ENCODE peak calls at places on chromosomes 12 and 14, in eight cellular contexts. I is omental fat pad; V is left ventricle myocardium superior; L is NCI-H2171 treated with DMSO at 0.1 percent for 48 hours; Y is CD8-positive, alpha-beta memory T cell; F is C1 segment of cervical spinal cord; H is fibroblast of lung; T is RPMI7951. P is an unnamed sample.

GRCh38 chr14:44444454-44444853 is 62.6 kb downstream of the FSCB start:
- DNase-seq in I (no peak), V (no peak), L (no peak), F (no peak), H (no peak), Y (no peak), T (no peak), P (no peak)

GRCh38 chr12:28145211-28145610 is 45.0 kb upstream of the CCDC91 start:
- DNase-seq in F (no peak), L (no peak), H (no peak), I (no peak), Y (no peak), V (no peak), T (no peak), P (no peak)

GRCh38 chr12:111446631-111447570 is 41.2 kb downstream of the SH2B3 start:
- DNase-seq in I (no peak), V (no peak), T (no peak), Y (no peak), L (no peak), F (no peak), H (no peak), P (no peak)

GRCh38 chr12:104182144-104182543 is 33.4 kb upstream of the TXNRD1 start:
- DNase-seq in Y (no peak), V (peak; percentile 79), T (peak; percentile 90), F (no peak), H (peak; percentile 98), I (no peak), L (no peak), P (peak; percentile 82)

GRCh38 chr12:83896416-83896815 is 1016.2 kb downstream of the SLC6A15 start:
- DNase-seq in Y (no peak), L (no peak), H (no peak), T (no peak), I (no peak), V (no peak), F (no peak), P (no peak)

GRCh38 chr14:61433169-61433568 is 111.8 kb downstream of the PRKCH start:
- DNase-seq in F (no peak), L (no peak), I (no peak), T (no peak), Y (no peak), H (no peak), V (no peak), P (no peak)

GRCh38 chr14:69980457-69981414 is 101.5 kb downstream of the SMOC1 start:
- DNase-seq in I (no peak), H (no peak), L (no peak), V (no peak), F (peak; percentile 37), Y (no peak), T (no peak), P (no peak)

GRCh38 chr12:104249898-104250297 is 34.3 kb downstream of the TXNRD1 start:
- DNase-seq in V (no peak), T (no peak), F (no peak), L (no peak), I (no peak), H (no peak), Y (no peak), P (no peak)

GRCh38 chr14:100173353-100173752 is 13.9 kb upstream of the DEGS2 start:
- DNase-seq in H (no peak), I (no peak), L (no peak), V (no peak), F (no peak), Y (no peak), T (no peak), P (no peak)

GRCh38 chr12:89671469-89671868 is 37.2 kb downstream of the ATP2B1 start:
- DNase-seq in L (no peak), F (no peak), I (no peak), H (peak; percentile 27), Y (no peak), T (peak; percentile 74), V (no peak), P (no peak)

GRCh38 chr12:68240975-68241374 is 12.4 kb downstream of the IL22 start:
- DNase-seq in V (no peak), L (no peak), H (peak; percentile 51), I (no peak), T (peak; percentile 68), F (no peak), Y (peak; percentile 10), P (no peak)

GRCh38 chr12:103498990-103499389 is 3.2 kb upstream of the C12orf42 start:
- DNase-seq in F (no peak), L (no peak), H (no peak), V (no peak), T (no peak), Y (no peak), I (no peak), P (no peak)

GRCh38 chr12:27525373-27525772 is 1.4 kb downstream of the PPFIBP1 start:
- DNase-seq in V (no peak), F (no peak), I (no peak), T (peak; percentile 79), H (peak; percentile 73), L (no peak), Y (no peak), P (peak; percentile 15)

GRCh38 chr14:77375164-77375950 is 1.5 kb downstream of the TMED8 start:
- DNase-seq in I (no peak), H (no peak), L (no peak), F (no peak), T (no peak), Y (no peak), V (no peak), P (no peak)

GRCh38 chr14:91477388-91477787 is 32.7 kb downstream of the PPP4R3A start:
- DNase-seq in H (no peak), F (no peak), V (no peak), I (no peak), T (no peak), Y (no peak), L (no peak), P (no peak)

GRCh38 chr12:86456241-86456640 is 200.1 kb upstream of the MGAT4C start:
- DNase-seq in Y (no peak), V (no peak), F (no peak), T (no peak), H (no peak), L (no peak), I (no peak), P (no peak)

GRCh38 chr14:71725802-71726638 is 206.2 kb upstream of the RGS6 start:
- DNase-seq in F (no peak), I (no peak), T (peak; percentile 72), H (peak; percentile 85), L (no peak), Y (no peak), V (no peak), P (no peak)

GRCh38 chr14:100305446-100306255 is 593 bp downstream of the SLC25A29 start:
- DNase-seq in L (peak; percentile 43), F (no peak), Y (peak; percentile 28), H (no peak), I (no peak), T (peak; percentile 10), V (peak; percentile 62), P (no peak)

GRCh38 chr14:81385824-81386223 is 14.3 kb downstream of the STON2 start:
- DNase-seq in F (no peak), Y (no peak), I (no peak), H (no peak), V (no peak), L (no peak), T (no peak), P (no peak)

GRCh38 chr12:107731376-107731775 is 29.6 kb downstream of the PRDM4 start:
- DNase-seq in I (no peak), L (no peak), H (no peak), V (no peak), Y (no peak), F (no peak), T (no peak), P (no peak)

GRCh38 chr12:9626291-9626690 is 18.6 kb upstream of the KLRB1 start:
- DNase-seq in H (no peak), F (no peak), I (no peak), V (no peak), T (no peak), L (no peak), Y (no peak), P (no peak)

GRCh38 chr14:74793506-74794155 is 30.5 kb downstream of the YLPM1 start:
- DNase-seq in F (no peak), L (no peak), H (no peak), V (no peak), I (no peak), T (peak; percentile 15), Y (no peak), P (no peak)

GRCh38 chr14:101246894-101247853 is 314.1 kb upstream of the DIO3 start:
- DNase-seq in I (peak; percentile 12), V (no peak), T (no peak), Y (no peak), H (no peak), L (no peak), F (no peak), P (no peak)

GRCh38 chr12:1632702-1633101 is 3.7 kb downstream of the WNT5B start:
- DNase-seq in H (no peak), I (no peak), F (no peak), L (no peak), Y (no peak), T (no peak), V (peak; percentile 58), P (no peak)

GRCh38 chr12:96194901-96195844 is 998 bp downstream of the ELK3 start:
- DNase-seq in I (no peak), T (peak; percentile 86), L (peak; percentile 32), Y (peak; percentile 61), F (no peak), H (peak; percentile 89), V (peak; percentile 42), P (no peak)

GRCh38 chr12:50525422-50525821 is 20.6 kb downstream of the DIP2B start:
- DNase-seq in V (no peak), L (no peak), H (no peak), F (no peak), Y (no peak), T (no peak), I (no peak), P (no peak)

GRCh38 chr12:66726531-66726930 is 47.7 kb upstream of the GRIP1 start:
- DNase-seq in T (no peak), V (no peak), L (no peak), F (no peak), H (no peak), Y (no peak), I (no peak), P (no peak)

GRCh38 chr14:55131782-55132181 is 2.7 kb downstream of the LGALS3 start:
- DNase-seq in V (no peak), T (peak; percentile 73), F (no peak), L (no peak), Y (no peak), I (no peak), H (no peak), P (no peak)

GRCh38 chr14:51248041-51248987 is 8.3 kb downstream of the TMX1 start:
- DNase-seq in H (no peak), I (no peak), V (no peak), Y (no peak), L (no peak), T (no peak), F (no peak), P (no peak)

GRCh38 chr14:50971122-50971781 is 27.0 kb upstream of the PYGL start:
- DNase-seq in V (no peak), L (peak; percentile 43), H (no peak), F (no peak), T (no peak), I (no peak), Y (no peak), P (no peak)

GRCh38 chr12:78802593-78802992 is 62.0 kb upstream of the SYT1 start:
- DNase-seq in V (no peak), H (peak; percentile 80), F (no peak), I (no peak), L (no peak), T (peak; percentile 93), Y (no peak), P (no peak)

GRCh38 chr14:103705158-103705523 is 10.1 kb downstream of the XRCC3 start:
- DNase-seq in I (no peak), F (no peak), V (peak; percentile 70), L (no peak), T (no peak), H (no peak), Y (no peak), P (no peak)

GRCh38 chr14:69335421-69335820 is 62.7 kb downstream of the ERH start:
- DNase-seq in Y (no peak), F (no peak), L (no peak), H (no peak), V (no peak), T (peak; percentile 78), I (no peak), P (no peak)

GRCh38 chr12:39393890-39394289 is 49.0 kb downstream of the KIF21A start:
- DNase-seq in I (no peak), H (no peak), T (no peak), V (no peak), Y (no peak), L (no peak), F (no peak), P (no peak)